ENCODE peak calls at places on chromosomes 1 and 21, in six cellular contexts. One of them, this sample, is unnamed.

GRCh38 chr1:1272341-1273151 is 1.1 kb downstream of the UBE2J2 start:
- DNase-seq in neural progenitor cell: no peak
- DNase-seq in fibroblast of pulmonary artery: no peak
- DNase-seq in right lobe of liver: no peak
- DNase-seq in WTC11: peak; percentile 11
- DNase-seq in bronchial epithelial cell: peak; percentile 32
- DNase-seq in this sample: no peak

GRCh38 chr21:42161957-42162681 is 56.8 kb upstream of the ABCG1 start:
- DNase-seq in neural progenitor cell: peak; percentile 22
- DNase-seq in fibroblast of pulmonary artery: no peak
- DNase-seq in right lobe of liver: no peak
- DNase-seq in WTC11: no peak
- DNase-seq in bronchial epithelial cell: no peak
- DNase-seq in this sample: peak; percentile 42

GRCh38 chr1:163046071-163046470 is 23.1 kb upstream of the RGS4 start:
- DNase-seq in neural progenitor cell: no peak
- DNase-seq in fibroblast of pulmonary artery: peak; percentile 41
- DNase-seq in right lobe of liver: no peak
- DNase-seq in WTC11: no peak
- DNase-seq in bronchial epithelial cell: peak; percentile 53
- DNase-seq in this sample: no peak

GRCh38 chr1:180195916-180196315 is 34.1 kb upstream of the LHX4 start:
- DNase-seq in neural progenitor cell: no peak
- DNase-seq in fibroblast of pulmonary artery: no peak
- DNase-seq in right lobe of liver: no peak
- DNase-seq in WTC11: no peak
- DNase-seq in bronchial epithelial cell: no peak
- DNase-seq in this sample: no peak

GRCh38 chr1:43493661-43494450 is 36.8 kb upstream of the PTPRF start:
- DNase-seq in neural progenitor cell: peak; percentile 83
- DNase-seq in fibroblast of pulmonary artery: no peak
- DNase-seq in right lobe of liver: no peak
- DNase-seq in WTC11: peak; percentile 35
- DNase-seq in bronchial epithelial cell: peak; percentile 45
- DNase-seq in this sample: no peak

GRCh38 chr1:4630561-4630960 is 23.8 kb upstream of the AJAP1 start:
- DNase-seq in neural progenitor cell: no peak
- DNase-seq in fibroblast of pulmonary artery: no peak
- DNase-seq in right lobe of liver: no peak
- DNase-seq in WTC11: no peak
- DNase-seq in bronchial epithelial cell: no peak
- DNase-seq in this sample: no peak

GRCh38 chr21:40140675-40141074 is 273.4 kb downstream of the PCP4 start:
- DNase-seq in neural progenitor cell: no peak
- DNase-seq in fibroblast of pulmonary artery: no peak
- DNase-seq in right lobe of liver: no peak
- DNase-seq in WTC11: no peak
- DNase-seq in bronchial epithelial cell: no peak
- DNase-seq in this sample: no peak

GRCh38 chr1:198373376-198373775 is 167.1 kb downstream of the ATP6V1G3 start:
- DNase-seq in neural progenitor cell: no peak
- DNase-seq in fibroblast of pulmonary artery: peak; percentile 40
- DNase-seq in right lobe of liver: no peak
- DNase-seq in WTC11: no peak
- DNase-seq in bronchial epithelial cell: peak; percentile 66
- DNase-seq in this sample: no peak

GRCh38 chr1:11804666-11805453 is 904 bp downstream of the MTHFR start:
- DNase-seq in neural progenitor cell: peak; percentile 28
- DNase-seq in fibroblast of pulmonary artery: peak; percentile 67
- DNase-seq in right lobe of liver: peak; percentile 52
- DNase-seq in WTC11: no peak
- DNase-seq in bronchial epithelial cell: peak; percentile 77
- DNase-seq in this sample: no peak

GRCh38 chr1:231702321-231702720 is 75.7 kb downstream of the DISC1 start:
- DNase-seq in neural progenitor cell: no peak
- DNase-seq in fibroblast of pulmonary artery: peak; percentile 44
- DNase-seq in right lobe of liver: no peak
- DNase-seq in WTC11: no peak
- DNase-seq in bronchial epithelial cell: no peak
- DNase-seq in this sample: no peak

GRCh38 chr1:220528049-220528678 is at the start of gene MARK1:
- DNase-seq in neural progenitor cell: peak; percentile 88
- DNase-seq in fibroblast of pulmonary artery: peak; percentile 31
- DNase-seq in right lobe of liver: peak; percentile 41
- DNase-seq in WTC11: peak; percentile 69
- DNase-seq in bronchial epithelial cell: peak; percentile 30
- DNase-seq in this sample: peak; percentile 73

GRCh38 chr1:41500781-41501518 is 16.5 kb upstream of the EDN2 start:
- DNase-seq in neural progenitor cell: no peak
- DNase-seq in fibroblast of pulmonary artery: no peak
- DNase-seq in right lobe of liver: no peak
- DNase-seq in WTC11: no peak
- DNase-seq in bronchial epithelial cell: peak; percentile 51
- DNase-seq in this sample: no peak

GRCh38 chr1:118716775-118717174 is 271.4 kb downstream of the TBX15 start:
- DNase-seq in neural progenitor cell: peak; percentile 17
- DNase-seq in fibroblast of pulmonary artery: no peak
- DNase-seq in right lobe of liver: no peak
- DNase-seq in WTC11: no peak
- DNase-seq in bronchial epithelial cell: peak; percentile 9
- DNase-seq in this sample: no peak
- TF ChIP-seq CTCF in neural progenitor cell: peak; percentile 48
- TF ChIP-seq CTCF in fibroblast of pulmonary artery: no peak
- TF ChIP-seq CTCF in right lobe of liver: peak; percentile 32
- TF ChIP-seq CTCF in WTC11: no peak
- TF ChIP-seq CTCF in bronchial epithelial cell: peak; percentile 8
- TF ChIP-seq CTCF in this sample: no peak

DNA sequence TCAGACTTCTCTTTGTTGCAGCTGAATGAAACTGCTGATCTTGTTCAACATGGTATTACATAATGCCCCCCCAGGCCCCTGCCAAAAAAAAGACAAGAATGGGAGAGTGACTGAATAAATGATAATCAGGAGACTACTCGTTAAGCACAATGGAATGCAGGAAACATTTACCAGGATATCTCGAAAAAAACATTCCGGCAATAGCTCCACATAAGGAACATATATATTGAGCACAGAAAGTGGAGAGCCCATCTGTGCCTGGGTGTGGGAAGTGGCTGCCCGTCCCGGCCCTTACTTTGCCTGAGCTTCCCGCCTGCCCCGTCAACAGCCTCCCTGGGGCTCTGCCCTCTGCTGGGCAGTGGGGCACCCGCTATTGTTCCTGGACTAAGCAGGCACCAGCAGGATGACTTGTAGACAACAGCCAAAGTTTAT is 13.4 kb downstream of the TRIM11 start:
- DNase-seq in neural progenitor cell: peak; percentile 57
- DNase-seq in fibroblast of pulmonary artery: peak; percentile 91
- DNase-seq in right lobe of liver: peak; percentile 43
- DNase-seq in WTC11: no peak
- DNase-seq in bronchial epithelial cell: peak; percentile 55
- DNase-seq in this sample: no peak
- TF ChIP-seq CTCF in neural progenitor cell: peak; percentile 52
- TF ChIP-seq CTCF in fibroblast of pulmonary artery: peak; percentile 80
- TF ChIP-seq CTCF in right lobe of liver: peak; percentile 42
- TF ChIP-seq CTCF in WTC11: no peak
- TF ChIP-seq CTCF in bronchial epithelial cell: peak; percentile 69
- TF ChIP-seq CTCF in this sample: no peak

GRCh38 chr1:229452956-229453801 is 19.3 kb upstream of the ACTA1 start:
- DNase-seq in neural progenitor cell: peak; percentile 44
- DNase-seq in fibroblast of pulmonary artery: peak; percentile 55
- DNase-seq in right lobe of liver: no peak
- DNase-seq in WTC11: no peak
- DNase-seq in bronchial epithelial cell: peak; percentile 50
- DNase-seq in this sample: no peak
- TF ChIP-seq CTCF in neural progenitor cell: peak; percentile 59
- TF ChIP-seq CTCF in fibroblast of pulmonary artery: peak; percentile 62
- TF ChIP-seq CTCF in right lobe of liver: peak; percentile 44
- TF ChIP-seq CTCF in WTC11: no peak
- TF ChIP-seq CTCF in bronchial epithelial cell: peak; percentile 51
- TF ChIP-seq CTCF in this sample: peak; percentile 32

DNA sequence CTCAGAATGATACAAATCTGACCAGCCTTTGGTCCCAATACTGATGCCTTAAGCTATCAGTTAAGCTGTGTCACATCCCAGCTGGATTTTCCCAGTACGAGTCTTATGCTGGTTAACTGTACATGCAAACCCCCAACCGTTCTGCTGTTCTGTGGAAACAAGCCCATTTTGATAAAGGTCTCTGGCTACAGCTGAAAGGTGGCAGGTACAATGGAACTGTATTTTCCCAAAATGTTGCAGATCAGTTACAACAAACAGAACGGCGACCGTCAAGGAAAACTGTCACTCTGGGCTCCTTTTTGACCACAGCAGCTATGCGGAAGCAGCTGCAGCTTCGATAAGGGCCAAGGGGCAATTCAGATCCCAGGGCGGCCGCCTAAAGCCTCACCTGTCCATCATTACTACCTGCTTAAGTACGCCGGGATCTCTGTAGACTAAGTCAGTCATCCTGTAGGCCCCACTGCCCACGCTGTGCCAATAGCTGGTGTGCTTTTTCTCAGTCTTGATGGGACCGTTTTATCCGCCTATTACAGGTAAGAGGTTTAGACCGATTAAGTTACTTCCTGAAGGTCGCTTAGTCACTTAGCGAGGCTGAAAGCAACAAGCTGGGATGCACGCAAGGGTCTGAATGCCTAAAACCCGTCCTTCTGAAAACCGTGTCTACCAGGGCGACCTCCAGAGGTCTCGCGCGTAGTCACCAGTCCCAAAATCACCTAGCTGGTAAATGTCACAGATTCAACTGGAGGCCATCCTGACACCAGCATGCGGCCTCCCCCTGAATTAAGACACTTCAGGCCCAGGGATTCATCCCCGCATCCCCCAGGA is 11.1 kb upstream of the RAB42 start:
- DNase-seq in neural progenitor cell: peak; percentile 82
- DNase-seq in fibroblast of pulmonary artery: peak; percentile 44
- DNase-seq in right lobe of liver: peak; percentile 27
- DNase-seq in WTC11: peak; percentile 37
- DNase-seq in bronchial epithelial cell: peak; percentile 51
- DNase-seq in this sample: peak; percentile 19
- TF ChIP-seq CTCF in neural progenitor cell: peak; percentile 52
- TF ChIP-seq CTCF in fibroblast of pulmonary artery: peak; percentile 21
- TF ChIP-seq CTCF in right lobe of liver: no peak
- TF ChIP-seq CTCF in WTC11: no peak
- TF ChIP-seq CTCF in bronchial epithelial cell: peak; percentile 21
- TF ChIP-seq CTCF in this sample: no peak

GRCh38 chr1:51237714-51238403 is 1.8 kb downstream of the RNF11 start:
- DNase-seq in neural progenitor cell: peak; percentile 67
- DNase-seq in fibroblast of pulmonary artery: no peak
- DNase-seq in right lobe of liver: no peak
- DNase-seq in WTC11: no peak
- DNase-seq in bronchial epithelial cell: peak; percentile 84
- DNase-seq in this sample: peak; percentile 35

GRCh38 chr1:51237313-51237700 is 1.2 kb downstream of the RNF11 start:
- DNase-seq in neural progenitor cell: no peak
- DNase-seq in fibroblast of pulmonary artery: no peak
- DNase-seq in right lobe of liver: no peak
- DNase-seq in WTC11: no peak
- DNase-seq in bronchial epithelial cell: peak; percentile 73
- DNase-seq in this sample: no peak

GRCh38 chr1:51234721-51235425 is 1.2 kb upstream of the RNF11 start:
- DNase-seq in neural progenitor cell: no peak
- DNase-seq in fibroblast of pulmonary artery: no peak
- DNase-seq in right lobe of liver: peak; percentile 75
- DNase-seq in WTC11: no peak
- DNase-seq in bronchial epithelial cell: peak; percentile 70
- DNase-seq in this sample: no peak

GRCh38 chr1:51236548-51237312 is 657 bp downstream of the RNF11 start:
- DNase-seq in neural progenitor cell: peak; percentile 63
- DNase-seq in fibroblast of pulmonary artery: peak; percentile 55
- DNase-seq in right lobe of liver: peak; percentile 58
- DNase-seq in WTC11: peak; percentile 45
- DNase-seq in bronchial epithelial cell: peak; percentile 61
- DNase-seq in this sample: peak; percentile 52

GRCh38 chr1:51235611-51236547 is at the start of gene RNF11:
- DNase-seq in neural progenitor cell: peak; percentile 96
- DNase-seq in fibroblast of pulmonary artery: peak; percentile 91
- DNase-seq in right lobe of liver: peak; percentile 96
- DNase-seq in WTC11: peak; percentile 85
- DNase-seq in bronchial epithelial cell: peak; percentile 80
- DNase-seq in this sample: peak; percentile 93
- TF ChIP-seq CTCF in neural progenitor cell: no peak
- TF ChIP-seq CTCF in fibroblast of pulmonary artery: no peak
- TF ChIP-seq CTCF in right lobe of liver: no peak
- TF ChIP-seq CTCF in WTC11: no peak
- TF ChIP-seq CTCF in bronchial epithelial cell: no peak
- TF ChIP-seq CTCF in this sample: no peak

DNA sequence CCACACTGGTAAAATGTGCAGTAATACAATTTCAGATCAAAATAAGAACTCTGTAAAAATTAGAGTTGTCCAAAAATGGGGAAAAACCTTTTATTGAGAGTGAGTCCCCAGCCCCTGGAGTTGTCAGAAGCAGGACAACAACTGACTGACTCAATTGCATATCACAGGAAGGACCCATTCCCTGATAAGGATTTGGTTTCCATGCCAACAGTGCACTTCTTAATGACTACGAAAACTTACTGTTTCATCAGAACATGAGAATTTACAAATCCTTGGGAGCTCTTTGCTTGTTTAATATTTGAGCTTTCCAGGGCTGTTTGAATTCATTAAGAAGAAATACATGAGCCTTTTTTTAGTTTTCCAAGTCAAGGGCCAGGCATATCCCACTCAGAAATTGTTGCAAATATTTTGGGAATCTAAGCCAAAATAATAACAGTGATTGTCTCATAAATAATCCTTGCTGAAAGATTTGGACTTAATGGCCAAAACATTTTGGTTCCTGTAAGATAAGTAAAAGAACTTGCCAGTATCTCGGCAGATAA is 27.2 kb upstream of the COL24A1 start:
- DNase-seq in neural progenitor cell: no peak
- DNase-seq in fibroblast of pulmonary artery: peak; percentile 53
- DNase-seq in right lobe of liver: no peak
- DNase-seq in WTC11: no peak
- DNase-seq in bronchial epithelial cell: no peak
- DNase-seq in this sample: no peak
- TF ChIP-seq CTCF in neural progenitor cell: no peak
- TF ChIP-seq CTCF in fibroblast of pulmonary artery: no peak
- TF ChIP-seq CTCF in right lobe of liver: no peak
- TF ChIP-seq CTCF in WTC11: no peak
- TF ChIP-seq CTCF in bronchial epithelial cell: no peak
- TF ChIP-seq CTCF in this sample: no peak

GRCh38 chr1:38152351-38153082 is 105.9 kb upstream of the POU3F1 start:
- DNase-seq in neural progenitor cell: no peak
- DNase-seq in fibroblast of pulmonary artery: no peak
- DNase-seq in right lobe of liver: no peak
- DNase-seq in WTC11: no peak
- DNase-seq in bronchial epithelial cell: peak; percentile 54
- DNase-seq in this sample: no peak
- TF ChIP-seq CTCF in neural progenitor cell: no peak
- TF ChIP-seq CTCF in fibroblast of pulmonary artery: no peak
- TF ChIP-seq CTCF in right lobe of liver: peak; percentile 54
- TF ChIP-seq CTCF in WTC11: no peak
- TF ChIP-seq CTCF in bronchial epithelial cell: peak; percentile 43
- TF ChIP-seq CTCF in this sample: no peak

GRCh38 chr1:39378377-39378776 is 113.1 kb upstream of the BMP8A start:
- DNase-seq in neural progenitor cell: peak; percentile 11
- DNase-seq in fibroblast of pulmonary artery: no peak
- DNase-seq in right lobe of liver: no peak
- DNase-seq in WTC11: peak; percentile 26
- DNase-seq in bronchial epithelial cell: peak; percentile 79
- DNase-seq in this sample: no peak
- TF ChIP-seq CTCF in neural progenitor cell: peak; percentile 51
- TF ChIP-seq CTCF in fibroblast of pulmonary artery: peak; percentile 49
- TF ChIP-seq CTCF in right lobe of liver: peak; percentile 62
- TF ChIP-seq CTCF in WTC11: no peak
- TF ChIP-seq CTCF in bronchial epithelial cell: peak; percentile 74
- TF ChIP-seq CTCF in this sample: no peak

GRCh38 chr1:6041432-6042062 is 4.1 kb upstream of the KCNAB2 start:
- DNase-seq in neural progenitor cell: peak; percentile 75
- DNase-seq in fibroblast of pulmonary artery: peak; percentile 22
- DNase-seq in right lobe of liver: no peak
- DNase-seq in WTC11: peak; percentile 82
- DNase-seq in bronchial epithelial cell: no peak
- DNase-seq in this sample: peak; percentile 78
- TF ChIP-seq CTCF in neural progenitor cell: peak; percentile 92
- TF ChIP-seq CTCF in fibroblast of pulmonary artery: peak; percentile 57
- TF ChIP-seq CTCF in right lobe of liver: peak; percentile 41
- TF ChIP-seq CTCF in WTC11: peak; percentile 80
- TF ChIP-seq CTCF in bronchial epithelial cell: peak; percentile 82
- TF ChIP-seq CTCF in this sample: peak; percentile 72

This sample was measured in nephron progenitor cell.